ENCODE peak calls at places on chromosomes 13 and 19, in ten cellular contexts. N is heart right ventricle, D is left lung, J is uterus, T is esophagus squamous epithelium, E is A549, Y is psoas muscle, K is sigmoid colon, M is neuronal stem cell, U is Peyer's patch. A is an unnamed sample. For H3K4me1, the result is how much of the 10 kb centered on the place peaks cover.

GRCh38 chr19:35348909-35349611 is 1.4 kb downstream of the FFAR1 start:
- DNase-seq in Y (no peak), U (peak), J (no peak), K (peak), N (no peak), E (no peak), D (peak), M (no peak), T (no peak), A (no peak)

GRCh38 chr19:40687525-40688016 is 2.9 kb downstream of the NUMBL start:
- DNase-seq in K (peak), Y (peak), U (peak), D (peak), T (no peak), E (peak), N (peak), M (no peak), J (peak), A (peak)

GRCh38 chr13:79612604-79613003 is 131.6 kb downstream of the NDFIP2 start:
- DNase-seq in M (no peak), U (no peak), T (no peak), D (no peak), J (no peak), N (no peak), E (no peak), Y (no peak), K (no peak), A (no peak)

GRCh38 chr13:75889427-75889826 is 253.3 kb downstream of the LMO7 start:
- DNase-seq in K (no peak), E (no peak), N (no peak), D (no peak), J (no peak), Y (no peak), U (no peak), M (no peak), T (no peak), A (no peak)

GRCh38 chr13:36480726-36481485 is 48.6 kb downstream of the CCNA1 start:
- DNase-seq in Y (no peak), T (no peak), D (no peak), J (no peak), K (no peak), U (no peak), M (no peak), N (no peak), E (no peak), A (no peak)

GRCh38 chr19:33194884-33195710 is 967 bp downstream of the LRP3 start:
- DNase-seq in T (no peak), E (peak), N (peak), M (no peak), J (no peak), Y (peak), U (no peak), D (peak), K (no peak), A (no peak)

GRCh38 chr13:79485014-79485441 is 4.1 kb downstream of the NDFIP2 start:
- DNase-seq in Y (peak), K (no peak), D (no peak), N (no peak), M (no peak), J (no peak), E (peak), T (no peak), U (peak), A (no peak)

GRCh38 chr19:49331616-49332055 is 3.6 kb upstream of the CD37 start:
- DNase-seq in D (no peak), M (no peak), J (no peak), K (no peak), U (peak), T (no peak), Y (no peak), E (peak), N (no peak), A (peak)

GRCh38 chr13:23644527-23644926 is 74.3 kb downstream of the TNFRSF19 start:
- DNase-seq in E (no peak), U (no peak), Y (no peak), K (no peak), J (no peak), M (no peak), D (no peak), N (no peak), T (no peak), A (no peak)

GRCh38 chr19:7729211-7729610 is 2.7 kb downstream of the CLEC4G start:
- DNase-seq in M (no peak), E (no peak), U (no peak), J (no peak), Y (no peak), D (no peak), K (no peak), N (no peak), T (no peak), A (no peak)

GRCh38 chr19:42273407-42274064 is 4.5 kb downstream of the CIC start:
- DNase-seq in N (no peak), D (peak), E (no peak), U (peak), J (no peak), T (no peak), K (peak), M (no peak), Y (no peak), A (peak)

GRCh38 chr19:42274065-42274682 is 5.1 kb downstream of the CIC start:
- DNase-seq in U (no peak), T (no peak), D (no peak), M (no peak), E (no peak), J (no peak), N (peak), Y (peak), K (peak), A (no peak)

GRCh38 chr19:42276284-42276683 is 7.2 kb downstream of the CIC start:
- DNase-seq in M (no peak), Y (no peak), J (no peak), N (peak), D (no peak), T (no peak), U (peak), E (no peak), K (no peak), A (no peak)

GRCh38 chr19:42275517-42275916 is 6.5 kb downstream of the CIC start:
- DNase-seq in Y (no peak), J (no peak), U (no peak), D (no peak), M (no peak), T (no peak), N (no peak), E (no peak), K (no peak), A (no peak)

GRCh38 chr19:42275103-42275502 is 6.1 kb downstream of the CIC start:
- DNase-seq in J (no peak), U (no peak), D (no peak), Y (no peak), K (no peak), E (no peak), N (peak), M (no peak), T (no peak), A (no peak)
- H3K4me1 ChIP-seq in J (under half), U (under half), D (half or more), Y (half or more), K (half or more), E (under half), N (half or more), M (under half), T (under half), A (under half)

DNA sequence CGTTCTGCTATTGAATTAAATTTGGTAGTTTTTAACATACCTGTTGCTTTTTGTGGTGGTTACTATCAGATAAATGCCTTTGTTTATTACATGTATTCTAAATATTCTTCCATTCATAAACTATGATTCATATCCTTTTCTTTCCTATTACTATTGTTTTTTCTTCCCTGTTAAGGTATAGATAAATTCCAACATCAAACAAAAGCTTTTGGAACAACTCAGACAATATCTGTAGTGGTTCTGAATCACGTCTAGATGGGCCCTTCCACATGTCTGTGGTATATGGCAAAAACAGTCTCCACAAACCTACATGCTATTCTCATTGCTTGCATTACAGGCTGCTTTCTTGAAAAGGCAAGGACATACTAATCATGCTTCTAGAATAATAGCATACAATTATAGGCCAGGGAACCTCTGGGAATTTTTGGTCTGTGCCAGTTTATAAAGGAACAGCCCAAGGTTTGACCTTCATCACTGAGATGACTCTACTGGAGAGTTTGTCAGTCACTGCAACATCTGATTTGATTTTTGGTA is 6.4 kb downstream of the LRCH1 start:
- DNase-seq in N (no peak), T (no peak), D (no peak), M (no peak), U (no peak), J (no peak), Y (no peak), K (no peak), E (no peak), A (no peak)
- H3K4me1 ChIP-seq in N (under half), T (under half), D (under half), M (under half), U (under half), J (under half), Y (under half), K (under half), E (under half), A (under half)

DNA sequence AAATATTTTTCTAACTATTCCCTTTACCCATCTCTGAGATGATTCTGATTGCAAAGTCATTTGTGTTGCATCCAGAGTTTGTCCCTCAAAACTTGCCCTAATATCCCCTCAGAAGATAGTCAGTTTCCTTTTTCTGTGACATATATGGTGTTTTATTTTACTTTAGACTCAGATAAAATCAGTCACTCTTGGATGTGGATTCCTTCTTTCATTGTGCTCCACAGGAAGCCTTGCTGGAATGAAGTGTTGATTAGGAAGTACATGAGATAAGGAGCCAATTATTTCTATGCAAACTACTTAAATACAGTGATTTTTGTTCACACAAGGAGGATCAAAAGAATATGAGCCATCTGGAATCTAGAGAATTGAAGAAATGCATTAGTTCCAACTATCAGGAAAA is 107.6 kb upstream of the RXFP2 start:
- DNase-seq in E (no peak), T (no peak), U (no peak), D (no peak), Y (no peak), N (no peak), J (no peak), K (no peak), M (no peak), A (no peak)
- H3K4me1 ChIP-seq in E (under half), T (under half), U (under half), D (under half), Y (under half), N (under half), J (under half), K (under half), M (under half), A (under half)

GRCh38 chr13:73325351-73326214 is 266.8 kb downstream of the KLF5 start:
- DNase-seq in E (peak), U (peak), T (no peak), D (no peak), N (no peak), J (no peak), Y (no peak), M (no peak), K (no peak), A (no peak)

GRCh38 chr13:73323615-73324014 is 264.8 kb downstream of the KLF5 start:
- DNase-seq in Y (no peak), J (no peak), U (no peak), D (no peak), T (no peak), E (no peak), K (no peak), M (no peak), N (no peak), A (no peak)

GRCh38 chr13:73324842-73325241 is 266.0 kb downstream of the KLF5 start:
- DNase-seq in T (no peak), K (no peak), E (no peak), U (no peak), J (no peak), Y (no peak), M (no peak), D (no peak), N (no peak), A (no peak)

GRCh38 chr13:73327579-73327978 is 268.8 kb downstream of the KLF5 start:
- DNase-seq in M (no peak), K (no peak), D (no peak), J (no peak), N (no peak), U (no peak), Y (no peak), T (no peak), E (no peak), A (no peak)

GRCh38 chr13:73326215-73326558 is 267.4 kb downstream of the KLF5 start:
- DNase-seq in K (no peak), T (no peak), E (no peak), N (no peak), D (no peak), J (no peak), Y (no peak), U (no peak), M (no peak), A (no peak)
- H3K4me1 ChIP-seq in K (under half), T (under half), E (under half), N (under half), D (under half), J (under half), Y (under half), U (under half), M (under half), A (under half)

GRCh38 chr19:46350029-46350757 is 3.3 kb downstream of the PPP5C start:
- DNase-seq in U (no peak), M (no peak), D (no peak), T (no peak), J (no peak), E (no peak), K (no peak), Y (no peak), N (no peak), A (no peak)
- H3K4me1 ChIP-seq in U (under half), M (under half), D (half or more), T (under half), J (under half), E (half or more), K (half or more), Y (under half), N (half or more), A (under half)

DNA sequence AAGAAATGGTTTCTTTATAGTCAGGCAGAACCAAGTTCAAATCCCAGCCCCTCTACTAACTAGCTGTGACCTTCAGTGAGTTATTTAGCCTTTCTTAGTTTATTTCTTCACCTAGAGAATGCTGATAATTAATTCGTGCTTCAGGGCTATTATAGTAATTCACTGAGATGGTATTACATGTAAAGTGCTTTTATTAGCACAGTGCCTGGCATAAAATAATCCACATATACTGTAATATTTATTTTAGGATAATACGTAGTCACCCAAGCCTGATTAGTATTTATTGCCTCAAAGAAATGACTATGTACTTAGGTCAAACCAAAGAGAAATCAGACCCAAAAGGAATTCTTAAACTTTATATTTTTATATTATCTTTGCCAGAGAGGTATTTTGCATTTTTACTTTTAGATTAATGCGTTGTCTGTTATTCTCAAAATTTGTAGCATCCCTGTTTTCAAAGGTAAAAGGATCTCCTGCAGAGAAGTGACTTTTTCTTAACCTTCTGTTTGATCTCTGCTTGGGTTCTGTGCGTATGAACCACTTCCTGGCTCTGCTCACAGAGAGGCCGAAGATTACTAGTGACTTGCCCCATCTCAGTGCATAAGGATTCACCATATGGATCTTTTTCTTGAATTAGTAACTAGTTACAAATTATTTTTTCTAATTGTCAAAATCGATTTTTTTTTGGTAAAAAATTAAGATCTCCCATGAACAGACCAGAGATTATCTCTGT is 19.7 kb downstream of the UBAC2 start:
- DNase-seq in U (no peak), Y (no peak), T (no peak), J (no peak), N (no peak), K (no peak), D (no peak), E (no peak), M (no peak), A (no peak)
- H3K4me1 ChIP-seq in U (under half), Y (half or more), T (under half), J (under half), N (under half), K (under half), D (half or more), E (under half), M (under half), A (under half)

GRCh38 chr19:5948697-5949564 is 29.0 kb downstream of the RANBP3 start:
- DNase-seq in J (no peak), T (no peak), M (no peak), K (peak), Y (no peak), E (no peak), U (no peak), N (no peak), D (peak), A (no peak)
- H3K4me1 ChIP-seq in J (under half), T (under half), M (under half), K (half or more), Y (under half), E (under half), U (under half), N (half or more), D (half or more), A (under half)

A was measured in ascending aorta.